ENCODE peak calls at places on chromosomes 11 and 22, in four cellular contexts. F is effector CD4-positive, alpha-beta T cell; I is BJ; U is left ventricle myocardium inferior. Z is an unnamed sample.

GRCh38 chr11:64916040-64916847 is 765 bp downstream of the ATG2A start:
- DNase-seq in U (no peak), I (no peak), F (peak), Z (no peak)

GRCh38 chr11:78295991-78296930 is 107.5 kb downstream of the USP35 start:
- DNase-seq in F (no peak), I (no peak), U (no peak), Z (no peak)

GRCh38 chr22:21823740-21824438 is 43.6 kb downstream of the MAPK1 start:
- DNase-seq in F (no peak), U (no peak), I (no peak), Z (no peak)

GRCh38 chr22:37777122-37777687 is 30.5 kb upstream of the GCAT start:
- DNase-seq in F (no peak), I (peak), U (no peak), Z (no peak)

GRCh38 chr11:8030526-8031247 is 43.5 kb downstream of the EIF3F start:
- DNase-seq in F (no peak), I (no peak), U (no peak), Z (no peak)

GRCh38 chr11:4090258-4090657 is 4.3 kb upstream of the RRM1 start:
- DNase-seq in F (peak), I (no peak), U (no peak), Z (no peak)

GRCh38 chr11:70200212-70200844 is 2.8 kb upstream of the FADD start:
- DNase-seq in I (no peak), F (no peak), U (no peak), Z (no peak)

GRCh38 chr11:117089685-117090084 is 8.5 kb downstream of the SIK3 start:
- DNase-seq in F (no peak), U (no peak), I (no peak), Z (no peak)

GRCh38 chr11:35623708-35624168 is 5.5 kb downstream of the FJX1 start:
- DNase-seq in F (no peak), I (no peak), U (no peak), Z (no peak)